ENCODE peak calls at places on chromosomes 11 and 22, in eight cellular contexts. Y is neural progenitor cell, X is uterus, W is left ventricle myocardium inferior, Z is H1, B is testis, P is spleen, S is tibial nerve. Q is an unnamed sample. For H3K4me1, the result is how much of the 10 kb centered on the place peaks cover.

GRCh38 chr11:45982656-45983470 is 60.4 kb downstream of the LARGE2 start:
- DNase-seq in Y (peak), X (peak), W (peak), Z (peak), B (peak), P (no peak), S (no peak), Q (peak)

GRCh38 chr11:471468-472145 is 21.5 kb downstream of the PTDSS2 start:
- DNase-seq in Y (no peak), X (no peak), W (no peak), Z (no peak), B (no peak), P (no peak), S (no peak), Q (no peak)

GRCh38 chr11:58059011-58059358 is 28.2 kb downstream of the OR6Q1 start:
- DNase-seq in Y (peak), X (no peak), W (no peak), Z (no peak), B (no peak), P (no peak), S (no peak), Q (peak)

GRCh38 chr22:46797355-46797754 is 34.9 kb downstream of the TBC1D22A start:
- DNase-seq in Y (no peak), X (no peak), W (no peak), Z (no peak), B (no peak), P (peak), S (no peak), Q (peak)

GRCh38 chr11:14905104-14906033 is 13.3 kb upstream of the CYP2R1 start:
- DNase-seq in Y (peak), X (peak), W (peak), Z (peak), B (peak), P (peak), S (peak), Q (peak)

GRCh38 chr22:23182289-23183106 is 2.2 kb downstream of the BCR start:
- DNase-seq in Y (peak), X (no peak), W (no peak), Z (no peak), B (no peak), P (no peak), S (no peak), Q (peak)

GRCh38 chr11:1920128-1920908 is 815 bp downstream of the TNNT3 start:
- DNase-seq in Y (peak), X (no peak), W (no peak), Z (no peak), B (no peak), P (peak), S (no peak), Q (no peak)

GRCh38 chr22:45271667-45272188 is 13.0 kb upstream of the UPK3A start:
- DNase-seq in Y (no peak), X (peak), W (peak), Z (no peak), B (peak), P (no peak), S (peak), Q (peak)

GRCh38 chr11:79561496-79561895 is 120.7 kb upstream of the TENM4 start:
- DNase-seq in Y (no peak), X (no peak), W (no peak), Z (no peak), B (no peak), P (no peak), S (no peak), Q (no peak)

GRCh38 chr11:3126207-3126865 is 38.8 kb downstream of the OSBPL5 start:
- DNase-seq in Y (no peak), X (peak), W (peak), Z (no peak), B (no peak), P (peak), S (no peak), Q (no peak)

GRCh38 chr11:68396526-68396925 is 64.0 kb upstream of the PPP6R3 start:
- DNase-seq in Y (no peak), X (no peak), W (no peak), Z (no peak), B (no peak), P (no peak), S (no peak), Q (no peak)

GRCh38 chr11:113014731-113015455 is 53.7 kb downstream of the NCAM1 start:
- DNase-seq in Y (no peak), X (peak), W (peak), Z (no peak), B (no peak), P (no peak), S (no peak), Q (peak)

GRCh38 chr11:235180-235997 is 753 bp downstream of the SIRT3 start:
- DNase-seq in Y (no peak), X (no peak), W (no peak), Z (no peak), B (no peak), P (no peak), S (no peak), Q (no peak)

GRCh38 chr22:41830174-41830573 is 2.7 kb upstream of the SREBF2 start:
- DNase-seq in Y (no peak), X (no peak), W (no peak), Z (no peak), B (no peak), P (no peak), S (no peak), Q (no peak)

DNA sequence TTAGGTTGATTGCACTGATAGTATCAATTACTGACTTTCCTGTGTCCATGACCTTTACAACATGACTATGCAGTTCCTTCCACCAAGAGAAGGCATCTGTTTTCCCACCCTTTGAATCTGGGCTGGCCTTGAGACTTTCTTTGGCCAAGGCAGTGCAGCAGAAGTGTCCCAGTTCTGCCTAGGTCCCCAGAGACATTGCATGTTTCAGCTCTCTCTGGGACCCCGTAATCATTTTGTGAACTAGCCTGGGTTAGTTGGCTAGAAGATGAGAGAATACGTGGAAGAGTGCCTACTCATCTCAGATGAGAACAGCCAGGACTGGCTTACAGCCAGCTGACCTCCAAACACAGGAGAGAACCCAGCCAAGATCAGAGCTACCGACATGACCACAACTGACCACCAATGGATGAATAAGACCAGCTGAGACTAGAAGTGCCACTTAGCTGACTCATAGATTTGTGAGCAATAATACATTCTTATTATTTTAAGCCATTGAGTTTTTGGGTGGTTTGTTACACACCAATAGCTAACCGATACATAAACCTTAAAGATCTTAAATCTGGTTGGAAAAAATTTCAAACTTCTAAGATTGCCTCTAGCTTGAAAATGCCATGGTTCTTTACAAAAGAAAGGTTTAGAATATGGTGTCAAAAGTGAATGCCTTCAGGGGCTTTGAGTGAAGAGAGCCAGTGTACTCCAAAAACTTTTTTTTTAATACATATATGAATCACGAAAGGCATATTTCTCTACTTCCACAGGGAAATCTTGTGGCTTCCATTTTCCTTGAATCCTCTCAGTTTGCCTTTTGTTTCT is 145.2 kb downstream of the FBXO7 start:
- DNase-seq in Y (no peak), X (peak), W (peak), Z (no peak), B (no peak), P (peak), S (peak), Q (no peak)
- H3K27ac ChIP-seq in Y (no peak), X (peak), W (peak), Z (no peak), B (peak), P (peak), S (peak), Q (no peak)

DNA sequence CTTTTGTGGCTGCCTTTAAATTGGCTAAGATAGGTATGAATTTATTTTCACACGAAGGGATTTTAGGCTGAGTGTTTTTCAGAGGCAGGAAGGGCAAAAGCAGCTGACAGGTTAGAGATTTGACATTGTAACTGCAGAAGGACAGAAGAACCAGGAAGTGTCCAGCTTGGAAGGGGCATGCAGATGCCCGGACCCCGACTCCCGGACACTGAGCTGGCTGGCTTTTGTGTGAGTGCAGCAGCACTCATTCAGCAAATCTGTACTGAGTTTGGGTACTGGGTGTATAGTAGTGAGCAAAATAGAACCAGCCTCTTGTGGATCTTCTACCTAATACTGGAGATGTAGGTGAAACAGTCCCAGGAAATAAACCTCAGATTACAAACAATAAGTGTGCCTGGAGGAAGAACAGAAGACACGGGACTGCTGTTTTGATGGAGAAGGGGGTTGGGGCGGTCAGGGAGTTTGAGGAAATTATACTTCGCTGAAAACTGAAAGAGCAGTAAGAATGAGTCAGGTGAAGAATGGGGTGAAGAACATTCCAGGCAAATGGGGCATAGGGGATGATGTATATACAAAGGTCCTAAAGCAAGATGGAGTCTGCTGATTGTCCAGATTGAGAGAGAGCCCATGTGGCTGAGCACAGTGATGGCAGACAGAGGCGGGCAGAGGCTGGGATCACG is 64.6 kb downstream of the PPFIBP2 start:
- DNase-seq in Y (no peak), X (no peak), W (no peak), Z (no peak), B (no peak), P (no peak), S (no peak), Q (no peak)
- H3K4me1 ChIP-seq in Y (under half), X (under half), W (half or more), Z (under half), B (half or more), P (under half), S (half or more), Q (under half)

DNA sequence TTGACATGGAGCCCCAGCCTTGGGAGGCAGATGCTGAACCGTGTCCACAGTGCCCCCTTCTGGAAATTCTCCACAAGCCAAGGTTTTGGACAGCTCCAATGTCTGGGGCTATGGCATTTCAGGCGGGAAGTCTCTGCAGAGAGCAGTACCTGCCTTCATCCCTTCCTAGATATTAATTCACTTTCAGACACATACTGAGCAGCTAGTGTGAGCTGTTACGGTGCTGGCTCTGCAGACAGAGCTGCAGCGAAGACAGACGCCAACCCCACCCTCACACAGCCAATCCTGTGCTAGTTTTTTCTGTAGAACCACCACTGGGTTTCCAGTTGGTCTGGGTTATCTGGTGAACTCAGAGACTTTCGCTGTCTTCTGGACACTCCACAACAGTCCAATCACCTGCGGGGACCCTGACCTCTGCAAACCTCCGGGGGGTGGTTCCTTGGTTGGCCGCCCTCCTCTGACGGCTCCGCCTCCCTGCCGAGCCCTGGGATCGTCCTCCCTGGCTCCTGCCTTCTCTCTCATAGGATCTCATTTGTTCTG is 9.1 kb downstream of the LMF2 start:
- DNase-seq in Y (peak), X (no peak), W (no peak), Z (peak), B (peak), P (no peak), S (peak), Q (peak)
- TF ChIP-seq CTCF in Y (peak), X (peak), W (peak), Z (peak), B (peak), P (peak), S (peak), Q (peak)

GRCh38 chr22:37636186-37636948 is 3.1 kb upstream of the SH3BP1 start:
- DNase-seq in Y (no peak), X (no peak), W (no peak), Z (no peak), B (no peak), P (peak), S (no peak), Q (no peak)

GRCh38 chr22:37636949-37637273 is 2.6 kb upstream of the SH3BP1 start:
- DNase-seq in Y (no peak), X (no peak), W (no peak), Z (no peak), B (no peak), P (no peak), S (no peak), Q (no peak)

GRCh38 chr22:37633693-37634504 is 5.6 kb upstream of the SH3BP1 start:
- DNase-seq in Y (peak), X (peak), W (peak), Z (peak), B (peak), P (peak), S (peak), Q (peak)

GRCh38 chr22:37634505-37635002 is 4.9 kb upstream of the SH3BP1 start:
- DNase-seq in Y (no peak), X (no peak), W (no peak), Z (peak), B (no peak), P (peak), S (no peak), Q (no peak)

DNA sequence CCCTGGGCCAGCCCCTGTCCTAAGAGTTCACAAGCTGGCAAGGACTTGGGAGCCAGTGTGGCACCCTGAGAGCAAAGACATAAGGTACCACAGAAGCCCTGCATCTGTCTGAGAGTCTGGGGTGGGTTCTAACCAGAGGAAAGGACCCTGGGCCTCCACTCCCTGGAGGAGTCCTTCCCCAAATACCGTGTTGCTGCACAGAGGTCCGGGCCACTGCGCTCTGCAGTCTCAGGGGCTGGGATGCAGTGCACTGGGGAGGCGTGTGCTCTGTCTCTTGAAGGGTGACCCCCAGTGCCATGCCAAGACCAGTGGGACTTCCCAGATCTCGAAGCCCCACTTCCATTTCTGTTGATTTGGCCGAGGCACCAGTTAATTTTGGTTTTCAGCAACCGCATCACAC is 4.3 kb upstream of the SH3BP1 start:
- DNase-seq in Y (no peak), X (no peak), W (no peak), Z (no peak), B (no peak), P (peak), S (no peak), Q (no peak)
- H3K27ac ChIP-seq in Y (no peak), X (peak), W (peak), Z (no peak), B (peak), P (peak), S (peak), Q (peak)

DNA sequence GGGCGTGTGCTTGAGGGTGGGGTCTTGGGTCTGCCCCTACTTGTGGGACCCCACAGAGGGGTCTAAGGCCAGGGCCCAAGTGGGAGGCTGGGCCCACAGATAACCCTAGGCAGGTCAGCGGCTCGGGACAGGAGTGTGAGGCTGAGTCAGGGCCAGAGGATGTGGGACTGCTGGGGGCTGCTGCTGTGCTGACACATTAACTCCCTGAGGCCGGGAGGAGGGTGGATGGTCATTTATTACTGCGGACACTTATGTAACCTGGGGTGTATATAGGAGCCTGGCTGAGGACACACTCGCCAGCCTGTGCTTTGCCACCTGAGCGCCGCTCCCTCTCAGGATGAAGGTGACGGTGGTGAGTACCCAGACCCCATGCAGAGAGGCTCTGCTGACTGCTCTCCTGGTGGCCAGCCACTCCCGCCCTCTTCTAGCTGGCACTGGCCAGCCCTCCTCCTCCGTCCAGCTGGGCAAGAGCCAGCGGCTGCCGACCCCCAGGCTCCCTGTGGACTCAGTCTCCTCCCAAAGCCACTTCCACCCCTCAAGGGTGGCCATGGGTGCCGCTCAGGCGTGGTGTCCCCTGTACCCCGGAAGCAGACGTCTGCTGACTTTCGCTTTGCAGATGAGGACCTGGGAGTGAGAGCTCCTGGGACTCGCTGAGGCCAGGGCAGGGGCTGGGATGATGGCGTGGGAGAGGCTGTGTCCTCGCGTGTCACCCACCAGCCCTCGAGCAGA is at the start of gene MIOX:
- DNase-seq in Y (no peak), X (no peak), W (no peak), Z (no peak), B (no peak), P (no peak), S (no peak), Q (no peak)
- H3K4me1 ChIP-seq in Y (under half), X (under half), W (under half), Z (under half), B (under half), P (under half), S (under half), Q (under half)